ENCODE peak calls at places on chromosomes 1 and 21, in eight cellular contexts. One of them, this sample, is unnamed.

GRCh38 chr1:157310401-157310800 is 172.2 kb upstream of the ETV3 start:
- DNase-seq in lower lobe of right lung: no peak
- DNase-seq in Ammon's horn: no peak
- DNase-seq in posterior cingulate gyrus: no peak
- DNase-seq in stimulated activated CD4-positive, alpha-beta T cell treated with anti-CD3 and anti-CD28 coated beads, Interleukin-1b, Interleukin-23, amount 100 ng/mL, for 48 hours: no peak
- DNase-seq in Peyer's patch: no peak
- DNase-seq in Calu3: no peak
- DNase-seq in thyroid gland: peak
- DNase-seq in this sample: peak

GRCh38 chr1:71850936-71851335 is 431.4 kb downstream of the NEGR1 start:
- DNase-seq in lower lobe of right lung: no peak
- DNase-seq in Ammon's horn: peak
- DNase-seq in posterior cingulate gyrus: no peak
- DNase-seq in stimulated activated CD4-positive, alpha-beta T cell treated with anti-CD3 and anti-CD28 coated beads, Interleukin-1b, Interleukin-23, amount 100 ng/mL, for 48 hours: no peak
- DNase-seq in Peyer's patch: no peak
- DNase-seq in Calu3: no peak
- DNase-seq in thyroid gland: no peak
- DNase-seq in this sample: no peak

GRCh38 chr1:17168480-17168878 is 36.4 kb upstream of the PADI1 start:
- DNase-seq in lower lobe of right lung: no peak
- DNase-seq in Ammon's horn: no peak
- DNase-seq in posterior cingulate gyrus: no peak
- DNase-seq in stimulated activated CD4-positive, alpha-beta T cell treated with anti-CD3 and anti-CD28 coated beads, Interleukin-1b, Interleukin-23, amount 100 ng/mL, for 48 hours: no peak
- DNase-seq in Peyer's patch: no peak
- DNase-seq in Calu3: no peak
- DNase-seq in thyroid gland: peak
- DNase-seq in this sample: no peak

GRCh38 chr1:248225537-248225936 is 5.7 kb upstream of the OR2M4 start:
- DNase-seq in lower lobe of right lung: no peak
- DNase-seq in Ammon's horn: no peak
- DNase-seq in posterior cingulate gyrus: no peak
- DNase-seq in stimulated activated CD4-positive, alpha-beta T cell treated with anti-CD3 and anti-CD28 coated beads, Interleukin-1b, Interleukin-23, amount 100 ng/mL, for 48 hours: no peak
- DNase-seq in Peyer's patch: no peak
- DNase-seq in Calu3: no peak
- DNase-seq in thyroid gland: no peak
- DNase-seq in this sample: no peak

GRCh38 chr1:228276361-228276831 is 68.6 kb downstream of the OBSCN start:
- DNase-seq in lower lobe of right lung: peak
- DNase-seq in Ammon's horn: no peak
- DNase-seq in posterior cingulate gyrus: no peak
- DNase-seq in stimulated activated CD4-positive, alpha-beta T cell treated with anti-CD3 and anti-CD28 coated beads, Interleukin-1b, Interleukin-23, amount 100 ng/mL, for 48 hours: no peak
- DNase-seq in Peyer's patch: peak
- DNase-seq in Calu3: no peak
- DNase-seq in thyroid gland: peak
- DNase-seq in this sample: no peak

GRCh38 chr1:96808186-96808585 is 86.6 kb downstream of the PTBP2 start:
- DNase-seq in lower lobe of right lung: no peak
- DNase-seq in Ammon's horn: no peak
- DNase-seq in posterior cingulate gyrus: no peak
- DNase-seq in stimulated activated CD4-positive, alpha-beta T cell treated with anti-CD3 and anti-CD28 coated beads, Interleukin-1b, Interleukin-23, amount 100 ng/mL, for 48 hours: no peak
- DNase-seq in Peyer's patch: no peak
- DNase-seq in Calu3: no peak
- DNase-seq in thyroid gland: no peak
- DNase-seq in this sample: no peak

GRCh38 chr1:31432592-31433395 is 19.8 kb downstream of the SERINC2 start:
- DNase-seq in lower lobe of right lung: no peak
- DNase-seq in Ammon's horn: no peak
- DNase-seq in posterior cingulate gyrus: no peak
- DNase-seq in stimulated activated CD4-positive, alpha-beta T cell treated with anti-CD3 and anti-CD28 coated beads, Interleukin-1b, Interleukin-23, amount 100 ng/mL, for 48 hours: no peak
- DNase-seq in Peyer's patch: no peak
- DNase-seq in Calu3: no peak
- DNase-seq in thyroid gland: no peak
- DNase-seq in this sample: no peak

GRCh38 chr1:58713841-58714240 is 14.0 kb upstream of the MYSM1 start:
- DNase-seq in lower lobe of right lung: no peak
- DNase-seq in Ammon's horn: no peak
- DNase-seq in posterior cingulate gyrus: no peak
- DNase-seq in stimulated activated CD4-positive, alpha-beta T cell treated with anti-CD3 and anti-CD28 coated beads, Interleukin-1b, Interleukin-23, amount 100 ng/mL, for 48 hours: no peak
- DNase-seq in Peyer's patch: no peak
- DNase-seq in Calu3: no peak
- DNase-seq in thyroid gland: no peak
- DNase-seq in this sample: no peak

GRCh38 chr1:51910618-51911017 is 32.1 kb upstream of the NRDC start:
- DNase-seq in lower lobe of right lung: no peak
- DNase-seq in Ammon's horn: no peak
- DNase-seq in posterior cingulate gyrus: no peak
- DNase-seq in stimulated activated CD4-positive, alpha-beta T cell treated with anti-CD3 and anti-CD28 coated beads, Interleukin-1b, Interleukin-23, amount 100 ng/mL, for 48 hours: no peak
- DNase-seq in Peyer's patch: no peak
- DNase-seq in Calu3: no peak
- DNase-seq in thyroid gland: no peak
- DNase-seq in this sample: no peak

GRCh38 chr1:29687601-29688244 is 451.4 kb downstream of the PTPRU start:
- DNase-seq in lower lobe of right lung: no peak
- DNase-seq in Ammon's horn: no peak
- DNase-seq in posterior cingulate gyrus: no peak
- DNase-seq in stimulated activated CD4-positive, alpha-beta T cell treated with anti-CD3 and anti-CD28 coated beads, Interleukin-1b, Interleukin-23, amount 100 ng/mL, for 48 hours: no peak
- DNase-seq in Peyer's patch: no peak
- DNase-seq in Calu3: no peak
- DNase-seq in thyroid gland: no peak
- DNase-seq in this sample: no peak

GRCh38 chr1:165383067-165383466 is 26.6 kb upstream of the LMX1A start:
- DNase-seq in lower lobe of right lung: no peak
- DNase-seq in Ammon's horn: peak
- DNase-seq in posterior cingulate gyrus: no peak
- DNase-seq in stimulated activated CD4-positive, alpha-beta T cell treated with anti-CD3 and anti-CD28 coated beads, Interleukin-1b, Interleukin-23, amount 100 ng/mL, for 48 hours: no peak
- DNase-seq in Peyer's patch: no peak
- DNase-seq in Calu3: no peak
- DNase-seq in thyroid gland: peak
- DNase-seq in this sample: peak

GRCh38 chr1:204773246-204773645 is 87.7 kb upstream of the LRRN2 start:
- DNase-seq in lower lobe of right lung: no peak
- DNase-seq in Ammon's horn: no peak
- DNase-seq in posterior cingulate gyrus: no peak
- DNase-seq in stimulated activated CD4-positive, alpha-beta T cell treated with anti-CD3 and anti-CD28 coated beads, Interleukin-1b, Interleukin-23, amount 100 ng/mL, for 48 hours: no peak
- DNase-seq in Peyer's patch: no peak
- DNase-seq in Calu3: no peak
- DNase-seq in thyroid gland: no peak
- DNase-seq in this sample: no peak

GRCh38 chr1:202045699-202046098 is 35.3 kb downstream of the ELF3 start:
- DNase-seq in lower lobe of right lung: no peak
- DNase-seq in Ammon's horn: no peak
- DNase-seq in posterior cingulate gyrus: no peak
- DNase-seq in stimulated activated CD4-positive, alpha-beta T cell treated with anti-CD3 and anti-CD28 coated beads, Interleukin-1b, Interleukin-23, amount 100 ng/mL, for 48 hours: no peak
- DNase-seq in Peyer's patch: no peak
- DNase-seq in Calu3: no peak
- DNase-seq in thyroid gland: no peak
- DNase-seq in this sample: no peak

GRCh38 chr1:31155216-31155806 is 84.4 kb downstream of the NKAIN1 start:
- DNase-seq in lower lobe of right lung: peak
- DNase-seq in Ammon's horn: peak
- DNase-seq in posterior cingulate gyrus: peak
- DNase-seq in stimulated activated CD4-positive, alpha-beta T cell treated with anti-CD3 and anti-CD28 coated beads, Interleukin-1b, Interleukin-23, amount 100 ng/mL, for 48 hours: peak
- DNase-seq in Peyer's patch: peak
- DNase-seq in Calu3: peak
- DNase-seq in thyroid gland: peak
- DNase-seq in this sample: peak

GRCh38 chr1:45815667-45816458 is 12.5 kb downstream of the MAST2 start:
- DNase-seq in lower lobe of right lung: no peak
- DNase-seq in Ammon's horn: no peak
- DNase-seq in posterior cingulate gyrus: no peak
- DNase-seq in stimulated activated CD4-positive, alpha-beta T cell treated with anti-CD3 and anti-CD28 coated beads, Interleukin-1b, Interleukin-23, amount 100 ng/mL, for 48 hours: no peak
- DNase-seq in Peyer's patch: no peak
- DNase-seq in Calu3: no peak
- DNase-seq in thyroid gland: no peak
- DNase-seq in this sample: no peak

GRCh38 chr1:168234846-168235547 is 9.2 kb downstream of the SFT2D2 start:
- DNase-seq in lower lobe of right lung: no peak
- DNase-seq in Ammon's horn: peak
- DNase-seq in posterior cingulate gyrus: no peak
- DNase-seq in stimulated activated CD4-positive, alpha-beta T cell treated with anti-CD3 and anti-CD28 coated beads, Interleukin-1b, Interleukin-23, amount 100 ng/mL, for 48 hours: peak
- DNase-seq in Peyer's patch: no peak
- DNase-seq in Calu3: peak
- DNase-seq in thyroid gland: no peak
- DNase-seq in this sample: no peak

GRCh38 chr1:30377230-30378022 is 346.0 kb downstream of the MATN1 start:
- DNase-seq in lower lobe of right lung: no peak
- DNase-seq in Ammon's horn: no peak
- DNase-seq in posterior cingulate gyrus: no peak
- DNase-seq in stimulated activated CD4-positive, alpha-beta T cell treated with anti-CD3 and anti-CD28 coated beads, Interleukin-1b, Interleukin-23, amount 100 ng/mL, for 48 hours: no peak
- DNase-seq in Peyer's patch: no peak
- DNase-seq in Calu3: no peak
- DNase-seq in thyroid gland: no peak
- DNase-seq in this sample: no peak

GRCh38 chr1:52520149-52520548 is 32.7 kb downstream of the TUT4 start:
- DNase-seq in lower lobe of right lung: no peak
- DNase-seq in Ammon's horn: no peak
- DNase-seq in posterior cingulate gyrus: no peak
- DNase-seq in stimulated activated CD4-positive, alpha-beta T cell treated with anti-CD3 and anti-CD28 coated beads, Interleukin-1b, Interleukin-23, amount 100 ng/mL, for 48 hours: no peak
- DNase-seq in Peyer's patch: no peak
- DNase-seq in Calu3: no peak
- DNase-seq in thyroid gland: no peak
- DNase-seq in this sample: no peak

GRCh38 chr1:40769815-40770214 is 13.8 kb upstream of the KCNQ4 start:
- DNase-seq in lower lobe of right lung: no peak
- DNase-seq in Ammon's horn: no peak
- DNase-seq in posterior cingulate gyrus: no peak
- DNase-seq in stimulated activated CD4-positive, alpha-beta T cell treated with anti-CD3 and anti-CD28 coated beads, Interleukin-1b, Interleukin-23, amount 100 ng/mL, for 48 hours: no peak
- DNase-seq in Peyer's patch: no peak
- DNase-seq in Calu3: no peak
- DNase-seq in thyroid gland: no peak
- DNase-seq in this sample: no peak

GRCh38 chr1:23449918-23450317 is 25.4 kb upstream of the TCEA3 start:
- DNase-seq in lower lobe of right lung: no peak
- DNase-seq in Ammon's horn: peak
- DNase-seq in posterior cingulate gyrus: no peak
- DNase-seq in stimulated activated CD4-positive, alpha-beta T cell treated with anti-CD3 and anti-CD28 coated beads, Interleukin-1b, Interleukin-23, amount 100 ng/mL, for 48 hours: no peak
- DNase-seq in Peyer's patch: no peak
- DNase-seq in Calu3: no peak
- DNase-seq in thyroid gland: peak
- DNase-seq in this sample: no peak

GRCh38 chr1:94514095-94514727 is 27.3 kb downstream of the F3 start:
- DNase-seq in lower lobe of right lung: no peak
- DNase-seq in Ammon's horn: peak
- DNase-seq in posterior cingulate gyrus: no peak
- DNase-seq in stimulated activated CD4-positive, alpha-beta T cell treated with anti-CD3 and anti-CD28 coated beads, Interleukin-1b, Interleukin-23, amount 100 ng/mL, for 48 hours: no peak
- DNase-seq in Peyer's patch: no peak
- DNase-seq in Calu3: peak
- DNase-seq in thyroid gland: peak
- DNase-seq in this sample: peak

GRCh38 chr1:90924982-90925381 is 96.9 kb downstream of the ZNF644 start:
- DNase-seq in lower lobe of right lung: no peak
- DNase-seq in Ammon's horn: no peak
- DNase-seq in posterior cingulate gyrus: no peak
- DNase-seq in stimulated activated CD4-positive, alpha-beta T cell treated with anti-CD3 and anti-CD28 coated beads, Interleukin-1b, Interleukin-23, amount 100 ng/mL, for 48 hours: no peak
- DNase-seq in Peyer's patch: no peak
- DNase-seq in Calu3: no peak
- DNase-seq in thyroid gland: no peak
- DNase-seq in this sample: no peak

GRCh38 chr21:44461438-44462089 is 6.3 kb downstream of the LRRC3 start:
- DNase-seq in lower lobe of right lung: no peak
- DNase-seq in Ammon's horn: no peak
- DNase-seq in posterior cingulate gyrus: no peak
- DNase-seq in stimulated activated CD4-positive, alpha-beta T cell treated with anti-CD3 and anti-CD28 coated beads, Interleukin-1b, Interleukin-23, amount 100 ng/mL, for 48 hours: no peak
- DNase-seq in Peyer's patch: no peak
- DNase-seq in Calu3: no peak
- DNase-seq in thyroid gland: peak
- DNase-seq in this sample: no peak

GRCh38 chr1:117051224-117052064 is 8.7 kb upstream of the TTF2 start:
- DNase-seq in lower lobe of right lung: peak
- DNase-seq in Ammon's horn: no peak
- DNase-seq in posterior cingulate gyrus: no peak
- DNase-seq in stimulated activated CD4-positive, alpha-beta T cell treated with anti-CD3 and anti-CD28 coated beads, Interleukin-1b, Interleukin-23, amount 100 ng/mL, for 48 hours: peak
- DNase-seq in Peyer's patch: peak
- DNase-seq in Calu3: peak
- DNase-seq in thyroid gland: no peak
- DNase-seq in this sample: no peak

GRCh38 chr1:14487671-14488070 is 110.8 kb upstream of the KAZN start:
- DNase-seq in lower lobe of right lung: no peak
- DNase-seq in Ammon's horn: no peak
- DNase-seq in posterior cingulate gyrus: no peak
- DNase-seq in stimulated activated CD4-positive, alpha-beta T cell treated with anti-CD3 and anti-CD28 coated beads, Interleukin-1b, Interleukin-23, amount 100 ng/mL, for 48 hours: no peak
- DNase-seq in Peyer's patch: no peak
- DNase-seq in Calu3: no peak
- DNase-seq in thyroid gland: no peak
- DNase-seq in this sample: no peak

GRCh38 chr1:72100766-72101165 is 181.6 kb downstream of the NEGR1 start:
- DNase-seq in lower lobe of right lung: no peak
- DNase-seq in Ammon's horn: no peak
- DNase-seq in posterior cingulate gyrus: no peak
- DNase-seq in stimulated activated CD4-positive, alpha-beta T cell treated with anti-CD3 and anti-CD28 coated beads, Interleukin-1b, Interleukin-23, amount 100 ng/mL, for 48 hours: no peak
- DNase-seq in Peyer's patch: no peak
- DNase-seq in Calu3: no peak
- DNase-seq in thyroid gland: no peak
- DNase-seq in this sample: no peak

GRCh38 chr1:217494767-217495166 is 136.1 kb downstream of the GPATCH2 start:
- DNase-seq in lower lobe of right lung: no peak
- DNase-seq in Ammon's horn: no peak
- DNase-seq in posterior cingulate gyrus: no peak
- DNase-seq in stimulated activated CD4-positive, alpha-beta T cell treated with anti-CD3 and anti-CD28 coated beads, Interleukin-1b, Interleukin-23, amount 100 ng/mL, for 48 hours: no peak
- DNase-seq in Peyer's patch: no peak
- DNase-seq in Calu3: no peak
- DNase-seq in thyroid gland: no peak
- DNase-seq in this sample: no peak

GRCh38 chr1:224182057-224182865 is 779 bp upstream of the DEGS1 start:
- DNase-seq in lower lobe of right lung: no peak
- DNase-seq in Ammon's horn: no peak
- DNase-seq in posterior cingulate gyrus: no peak
- DNase-seq in stimulated activated CD4-positive, alpha-beta T cell treated with anti-CD3 and anti-CD28 coated beads, Interleukin-1b, Interleukin-23, amount 100 ng/mL, for 48 hours: peak
- DNase-seq in Peyer's patch: no peak
- DNase-seq in Calu3: peak
- DNase-seq in thyroid gland: peak
- DNase-seq in this sample: no peak

GRCh38 chr1:225710804-225711203 is 57.9 kb upstream of the ENAH start:
- DNase-seq in lower lobe of right lung: no peak
- DNase-seq in Ammon's horn: no peak
- DNase-seq in posterior cingulate gyrus: no peak
- DNase-seq in stimulated activated CD4-positive, alpha-beta T cell treated with anti-CD3 and anti-CD28 coated beads, Interleukin-1b, Interleukin-23, amount 100 ng/mL, for 48 hours: no peak
- DNase-seq in Peyer's patch: no peak
- DNase-seq in Calu3: no peak
- DNase-seq in thyroid gland: no peak
- DNase-seq in this sample: peak

GRCh38 chr1:87039096-87039495 is 124.7 kb downstream of the HS2ST1 start:
- DNase-seq in lower lobe of right lung: no peak
- DNase-seq in Ammon's horn: no peak
- DNase-seq in posterior cingulate gyrus: no peak
- DNase-seq in stimulated activated CD4-positive, alpha-beta T cell treated with anti-CD3 and anti-CD28 coated beads, Interleukin-1b, Interleukin-23, amount 100 ng/mL, for 48 hours: no peak
- DNase-seq in Peyer's patch: no peak
- DNase-seq in Calu3: no peak
- DNase-seq in thyroid gland: no peak
- DNase-seq in this sample: no peak

GRCh38 chr1:61299468-61299867 is 217.1 kb downstream of the NFIA start:
- DNase-seq in lower lobe of right lung: no peak
- DNase-seq in Ammon's horn: no peak
- DNase-seq in posterior cingulate gyrus: no peak
- DNase-seq in stimulated activated CD4-positive, alpha-beta T cell treated with anti-CD3 and anti-CD28 coated beads, Interleukin-1b, Interleukin-23, amount 100 ng/mL, for 48 hours: no peak
- DNase-seq in Peyer's patch: no peak
- DNase-seq in Calu3: no peak
- DNase-seq in thyroid gland: no peak
- DNase-seq in this sample: no peak